ENCODE peak calls at places on chromosome 19, in four cellular contexts. D is caudate nucleus; P is NCI-H2081; M is effector CD4-positive, alpha-beta T cell. C is an unnamed sample.

GRCh38 chr19:8615813-8616596 is 5.5 kb upstream of the ADAMTS10 start:
- DNase-seq in D (no peak), P (no peak), M (peak), C (peak)

GRCh38 chr19:50719566-50719965 is at the start of gene SHANK1:
- DNase-seq in D (no peak), P (no peak), M (no peak), C (no peak)

GRCh38 chr19:4375164-4375619 is 25.2 kb downstream of the SH3GL1 start:
- DNase-seq in D (no peak), P (no peak), M (no peak), C (no peak)

GRCh38 chr19:21084343-21084742 is 2.3 kb downstream of the ZNF714 start:
- DNase-seq in D (no peak), P (no peak), M (no peak), C (peak)

GRCh38 chr19:6268382-6268771 is 11.4 kb downstream of the MLLT1 start:
- DNase-seq in D (no peak), P (no peak), M (no peak), C (no peak)

GRCh38 chr19:4976412-4977298 is 7.7 kb downstream of the KDM4B start:
- DNase-seq in D (no peak), P (no peak), M (no peak), C (no peak)

GRCh38 chr19:40400521-40400920 is 10.5 kb upstream of the HIPK4 start:
- DNase-seq in D (no peak), P (no peak), M (no peak), C (no peak)

GRCh38 chr19:13652810-13653590 is 111.3 kb upstream of the MRI1 start:
- DNase-seq in D (no peak), P (peak), M (no peak), C (no peak)

GRCh38 chr19:5621311-5621944 is 1.1 kb downstream of the SAFB2 start:
- DNase-seq in D (no peak), P (no peak), M (no peak), C (no peak)

GRCh38 chr19:49929611-49930482 is 543 bp upstream of the NUP62 start:
- DNase-seq in D (peak), P (peak), M (peak), C (peak)

GRCh38 chr19:40503300-40503699 is 36.5 kb downstream of the SPTBN4 start:
- DNase-seq in D (no peak), P (no peak), M (no peak), C (no peak)

GRCh38 chr19:50832666-50833065 is 708 bp downstream of the KLK15 start:
- DNase-seq in D (no peak), P (no peak), M (no peak), C (no peak)

GRCh38 chr19:56917998-56918397 is 77.5 kb upstream of the PEG3 start:
- DNase-seq in D (no peak), P (no peak), M (no peak), C (no peak)

GRCh38 chr19:20247016-20247683 is 80.1 kb downstream of the ZNF486 start:
- DNase-seq in D (peak), P (no peak), M (peak), C (no peak)

GRCh38 chr19:44677019-44677809 is 5.9 kb downstream of the CEACAM19 start:
- DNase-seq in D (no peak), P (no peak), M (no peak), C (peak)

GRCh38 chr19:12666305-12667048 is at the start of the genes MAN2B1 and WDR83:
- DNase-seq in D (peak), P (peak), M (peak), C (peak)

GRCh38 chr19:51615991-51616390 is 14.2 kb downstream of the SIGLEC5 start:
- DNase-seq in D (no peak), P (no peak), M (no peak), C (no peak)

GRCh38 chr19:48858984-48859710 is 9.3 kb downstream of the PLEKHA4 start:
- DNase-seq in D (no peak), P (no peak), M (peak), C (no peak)

GRCh38 chr19:14916848-14917247 is 24.4 kb upstream of the OR7C2 start:
- DNase-seq in D (no peak), P (no peak), M (no peak), C (no peak)

GRCh38 chr19:13297023-13297422 is 146.8 kb downstream of the IER2 start:
- DNase-seq in D (no peak), P (no peak), M (no peak), C (no peak)

GRCh38 chr19:15508035-15508710 is at the start of gene CYP4F22:
- DNase-seq in D (no peak), P (no peak), M (no peak), C (no peak)

GRCh38 chr19:36115453-36116343 is at the start of gene TBCB:
- DNase-seq in D (no peak), P (no peak), M (peak), C (no peak)

GRCh38 chr19:30882411-30883005 is 466.7 kb downstream of the TSHZ3 start:
- DNase-seq in D (no peak), P (no peak), M (no peak), C (no peak)

GRCh38 chr19:19446655-19447437 is 41.4 kb downstream of the GATAD2A start:
- DNase-seq in D (no peak), P (no peak), M (no peak), C (no peak)

GRCh38 chr19:40398417-40399056 is 8.6 kb upstream of the HIPK4 start:
- DNase-seq in D (no peak), P (peak), M (peak), C (peak)

GRCh38 chr19:46426035-46426505 is 2.7 kb downstream of the PNMA8C start:
- DNase-seq in D (no peak), P (no peak), M (no peak), C (no peak)

GRCh38 chr19:5718032-5718578 is 1.8 kb downstream of the LONP1 start:
- DNase-seq in D (no peak), P (no peak), M (no peak), C (no peak)

GRCh38 chr19:54434112-54434861 is 14.7 kb upstream of the LENG8 start:
- DNase-seq in D (no peak), P (no peak), M (no peak), C (no peak)

GRCh38 chr19:43638991-43639494 is 607 bp downstream of the CADM4 start:
- DNase-seq in D (no peak), P (no peak), M (no peak), C (no peak)

GRCh38 chr19:2446390-2446789 is 10.4 kb downstream of the LMNB2 start:
- DNase-seq in D (no peak), P (no peak), M (no peak), C (no peak)

GRCh38 chr19:41705393-41706174 is 2.8 kb upstream of the CEACAM5 start:
- DNase-seq in D (no peak), P (no peak), M (peak), C (no peak)

GRCh38 chr19:55247621-55248099 is 11.2 kb downstream of the PPP6R1 start:
- DNase-seq in D (no peak), P (no peak), M (no peak), C (peak)

GRCh38 chr19:7558667-7559066 is 23.1 kb downstream of the PNPLA6 start:
- DNase-seq in D (no peak), P (no peak), M (no peak), C (no peak)

GRCh38 chr19:5321851-5322681 is 18.5 kb downstream of the PTPRS start:
- DNase-seq in D (no peak), P (no peak), M (no peak), C (no peak)

GRCh38 chr19:12868540-12869112 is 12.6 kb downstream of the DNASE2 start:
- DNase-seq in D (no peak), P (no peak), M (no peak), C (no peak)

GRCh38 chr19:58395220-58395978 is at the start of gene RNF225:
- DNase-seq in D (no peak), P (no peak), M (no peak), C (no peak)

GRCh38 chr19:5073153-5073844 is 104.4 kb downstream of the KDM4B start:
- DNase-seq in D (no peak), P (no peak), M (no peak), C (no peak)

GRCh38 chr19:57105976-57106610 is 13.7 kb upstream of the USP29 start:
- DNase-seq in D (no peak), P (no peak), M (no peak), C (no peak)

GRCh38 chr19:47723573-47723923 is 10.3 kb downstream of the EHD2 start:
- DNase-seq in D (no peak), P (no peak), M (no peak), C (no peak)

GRCh38 chr19:7694499-7694898 is 7.4 kb downstream of the FCER2 start:
- DNase-seq in D (no peak), P (no peak), M (no peak), C (no peak)

C was measured in COLO829.